ENCODE peak calls at places on chromosome X, in four cellular contexts. T is activated CD8-positive, alpha-beta T cell treated with anti-CD3 and anti-CD28 coated beads, Interleukin-2, amount 10 ng/mL, durations not matched to agents 7 days and 5 days; L is posterior cingulate gyrus; Y is stimulated activated CD4-positive, alpha-beta T cell treated with anti-CD3 and anti-CD28 coated beads, Interleukin-15, amount 100 ng/mL, for 24 hours. F is an unnamed sample.

GRCh38 chrX:153925739-153926593 is at the start of gene ARHGAP4:
- DNase-seq in T (peak; percentile 60), L (no peak), Y (peak; percentile 68), F (no peak)

GRCh38 chrX:30343206-30343605 is 34.0 kb upstream of the NR0B1 start:
- DNase-seq in T (no peak), L (no peak), Y (no peak), F (no peak)

GRCh38 chrX:9940397-9940796 is 26.8 kb upstream of the CLDN34 start:
- DNase-seq in T (no peak), L (peak; percentile 73), Y (peak; percentile 3), F (peak; percentile 13)

GRCh38 chrX:8272846-8273245 is 101.8 kb upstream of the VCX2 start:
- DNase-seq in T (no peak), L (no peak), Y (no peak), F (no peak)

GRCh38 chrX:26037367-26037766 is 100.8 kb upstream of the MAGEB18 start:
- DNase-seq in T (no peak), L (no peak), Y (no peak), F (no peak)

GRCh38 chrX:134423606-134424005 is 36.4 kb upstream of the HPRT1 start:
- DNase-seq in T (no peak), L (no peak), Y (no peak), F (no peak)

GRCh38 chrX:3501833-3502535 is 155.5 kb upstream of the MXRA5 start:
- DNase-seq in T (no peak), L (peak; percentile 17), Y (no peak), F (no peak)

GRCh38 chrX:96753230-96753629 is 68.6 kb downstream of the DIAPH2 start:
- DNase-seq in T (no peak), L (no peak), Y (no peak), F (no peak)

GRCh38 chrX:78673256-78673655 is 14.1 kb upstream of the RTL3 start:
- DNase-seq in T (no peak), L (no peak), Y (no peak), F (no peak)

GRCh38 chrX:97547873-97548578 is 664.3 kb downstream of the RPA4 start:
- DNase-seq in T (no peak), L (no peak), Y (no peak), F (no peak)

GRCh38 chrX:24372021-24372763 is 11.8 kb downstream of the SUPT20HL1 start:
- DNase-seq in T (no peak), L (no peak), Y (no peak), F (no peak)

GRCh38 chrX:46575991-46576392 is 2.4 kb downstream of the CHST7 start:
- DNase-seq in T (no peak), L (peak; percentile 17), Y (no peak), F (no peak)

GRCh38 chrX:103183912-103184311 is 31.0 kb upstream of the BEX4 start:
- DNase-seq in T (no peak), L (no peak), Y (no peak), F (no peak)

GRCh38 chrX:31658360-31658759 is 586.5 kb upstream of the FTHL17 start:
- DNase-seq in T (no peak), L (no peak), Y (no peak), F (no peak)

GRCh38 chrX:125826080-125826479 is 340.0 kb downstream of the DCAF12L2 start:
- DNase-seq in T (no peak), L (no peak), Y (no peak), F (no peak)

GRCh38 chrX:26414534-26414933 is 198.6 kb downstream of the MAGEB5 start:
- DNase-seq in T (no peak), L (no peak), Y (no peak), F (no peak)

GRCh38 chrX:2828404-2829065 is at the start of gene GYG2:
- DNase-seq in T (no peak), L (no peak), Y (no peak), F (no peak)

GRCh38 chrX:115966920-115967319 is 203.6 kb upstream of the AGTR2 start:
- DNase-seq in T (no peak), L (no peak), Y (no peak), F (no peak)

GRCh38 chrX:46922601-46923000 is 10.4 kb downstream of the JADE3 start:
- DNase-seq in T (no peak), L (no peak), Y (no peak), F (no peak)

GRCh38 chrX:77442728-77443127 is 4.5 kb upstream of the FGF16 start:
- DNase-seq in T (no peak), L (no peak), Y (no peak), F (peak; percentile 57)

GRCh38 chrX:6990552-6991193 is 156.8 kb upstream of the STS start:
- DNase-seq in T (no peak), L (no peak), Y (no peak), F (no peak)

GRCh38 chrX:2243913-2244460 is 256.8 kb downstream of the DHRSX start:
- DNase-seq in T (no peak), L (no peak), Y (no peak), F (peak; percentile 64)

GRCh38 chrX:9677098-9677739 is 88.4 kb downstream of the GPR143 start:
- DNase-seq in T (peak; percentile 37), L (no peak), Y (peak; percentile 39), F (no peak)

GRCh38 chrX:109911046-109911445 is 91.9 kb upstream of the TMEM164 start:
- DNase-seq in T (no peak), L (no peak), Y (no peak), F (no peak)

GRCh38 chrX:101999644-102000539 is 68.1 kb upstream of the ZMAT1 start:
- DNase-seq in T (no peak), L (peak; percentile 5), Y (no peak), F (no peak)

GRCh38 chrX:30806187-30806728 is 82.8 kb downstream of the TAB3 start:
- DNase-seq in T (no peak), L (no peak), Y (no peak), F (no peak)

GRCh38 chrX:23662853-23663252 is 4.4 kb upstream of the PRDX4 start:
- DNase-seq in T (no peak), L (no peak), Y (peak; percentile 12), F (peak; percentile 15)

GRCh38 chrX:45699158-45699557 is 498.5 kb upstream of the DIPK2B start:
- DNase-seq in T (no peak), L (no peak), Y (no peak), F (no peak)

GRCh38 chrX:28589048-28589447 is 1.8 kb downstream of the IL1RAPL1 start:
- DNase-seq in T (no peak), L (no peak), Y (no peak), F (no peak)

GRCh38 chrX:14015294-14015693 is 14.4 kb downstream of the GEMIN8 start:
- DNase-seq in T (no peak), L (no peak), Y (no peak), F (no peak)

GRCh38 chrX:39196192-39197102 is 395.2 kb downstream of the MID1IP1 start:
- DNase-seq in T (peak; percentile 68), L (no peak), Y (peak; percentile 65), F (no peak)

GRCh38 chrX:114075073-114075673 is 508.7 kb upstream of the HTR2C start:
- DNase-seq in T (no peak), L (no peak), Y (no peak), F (no peak)

GRCh38 chrX:17692709-17693346 is 44.5 kb upstream of the SCML1 start:
- DNase-seq in T (no peak), L (no peak), Y (no peak), F (no peak)

GRCh38 chrX:41602946-41603345 is 85.8 kb upstream of the GPR34 start:
- DNase-seq in T (no peak), L (no peak), Y (no peak), F (no peak)

GRCh38 chrX:119685225-119686066 is 7.5 kb downstream of the SEPTIN6 start:
- DNase-seq in T (peak; percentile 71), L (no peak), Y (peak; percentile 59), F (no peak)

GRCh38 chrX:2657532-2657931 is 33.6 kb upstream of the CD99 start:
- DNase-seq in T (no peak), L (no peak), Y (no peak), F (no peak)

GRCh38 chrX:17986440-17986839 is 125.3 kb upstream of the RAI2 start:
- DNase-seq in T (no peak), L (no peak), Y (no peak), F (no peak)

GRCh38 chrX:78029663-78030062 is 60.2 kb upstream of the PGAM4 start:
- DNase-seq in T (peak; percentile 24), L (peak; percentile 31), Y (peak; percentile 3), F (no peak)